ENCODE peak calls at places on chromosome 10, in five cellular contexts. One of them, this sample, is unnamed.
A peak's percentile ranks its signal among the peaks of the same experiment; 100 is the strongest.

GRCh38 chr10:9219860-9220259 is 1165.4 kb downstream of the GATA3 start:
- DNase-seq in OCI-LY7: no peak
- DNase-seq in NT2/D1: no peak
- DNase-seq in left ventricle myocardium inferior: no peak
- DNase-seq in HL-60: no peak
- DNase-seq in this sample: no peak

GRCh38 chr10:131035779-131036178 is 275.7 kb downstream of the TCERG1L start:
- DNase-seq in NT2/D1: no peak
- DNase-seq in HL-60: no peak
- DNase-seq in OCI-LY7: no peak
- DNase-seq in left ventricle myocardium inferior: no peak
- DNase-seq in this sample: no peak

GRCh38 chr10:50567384-50567783 is 56.4 kb downstream of the SGMS1 start:
- DNase-seq in left ventricle myocardium inferior: no peak
- DNase-seq in NT2/D1: no peak
- DNase-seq in HL-60: no peak
- DNase-seq in OCI-LY7: no peak
- DNase-seq in this sample: no peak

GRCh38 chr10:3424102-3424803 is 251.7 kb upstream of the PITRM1 start:
- DNase-seq in NT2/D1: no peak
- DNase-seq in HL-60: no peak
- DNase-seq in OCI-LY7: no peak
- DNase-seq in left ventricle myocardium inferior: peak; percentile 75
- DNase-seq in this sample: no peak

GRCh38 chr10:1420663-1421362 is 316.5 kb downstream of the ADARB2 start:
- DNase-seq in HL-60: peak; percentile 11
- DNase-seq in NT2/D1: peak; percentile 60
- DNase-seq in OCI-LY7: peak; percentile 91
- DNase-seq in left ventricle myocardium inferior: no peak
- DNase-seq in this sample: no peak

GRCh38 chr10:120422459-120422858 is 34.6 kb upstream of the PLPP4 start:
- DNase-seq in NT2/D1: no peak
- DNase-seq in OCI-LY7: no peak
- DNase-seq in left ventricle myocardium inferior: no peak
- DNase-seq in HL-60: no peak
- DNase-seq in this sample: peak; percentile 86

GRCh38 chr10:26485150-26485941 is 47.2 kb downstream of the APBB1IP start:
- DNase-seq in left ventricle myocardium inferior: no peak
- DNase-seq in NT2/D1: no peak
- DNase-seq in HL-60: no peak
- DNase-seq in OCI-LY7: no peak
- DNase-seq in this sample: no peak

GRCh38 chr10:30857803-30858202 is 173.9 kb downstream of the ZNF438 start:
- DNase-seq in left ventricle myocardium inferior: peak; percentile 77
- DNase-seq in OCI-LY7: no peak
- DNase-seq in HL-60: peak; percentile 89
- DNase-seq in NT2/D1: no peak
- DNase-seq in this sample: no peak

GRCh38 chr10:71616817-71617654 is 102.5 kb downstream of the C10orf105 start:
- DNase-seq in left ventricle myocardium inferior: no peak
- DNase-seq in OCI-LY7: no peak
- DNase-seq in HL-60: no peak
- DNase-seq in NT2/D1: no peak
- DNase-seq in this sample: no peak

GRCh38 chr10:107894521-107894920 is 730.0 kb upstream of the SORCS1 start:
- DNase-seq in NT2/D1: no peak
- DNase-seq in OCI-LY7: no peak
- DNase-seq in left ventricle myocardium inferior: no peak
- DNase-seq in HL-60: no peak
- DNase-seq in this sample: no peak

GRCh38 chr10:118992496-118992895 is 37.0 kb upstream of the NANOS1 start:
- DNase-seq in left ventricle myocardium inferior: no peak
- DNase-seq in HL-60: no peak
- DNase-seq in NT2/D1: no peak
- DNase-seq in OCI-LY7: no peak
- DNase-seq in this sample: no peak

GRCh38 chr10:78248651-78249464 is 215.2 kb downstream of the RPS24 start:
- DNase-seq in NT2/D1: no peak
- DNase-seq in left ventricle myocardium inferior: no peak
- DNase-seq in HL-60: no peak
- DNase-seq in OCI-LY7: no peak
- DNase-seq in this sample: peak; percentile 96

DNA sequence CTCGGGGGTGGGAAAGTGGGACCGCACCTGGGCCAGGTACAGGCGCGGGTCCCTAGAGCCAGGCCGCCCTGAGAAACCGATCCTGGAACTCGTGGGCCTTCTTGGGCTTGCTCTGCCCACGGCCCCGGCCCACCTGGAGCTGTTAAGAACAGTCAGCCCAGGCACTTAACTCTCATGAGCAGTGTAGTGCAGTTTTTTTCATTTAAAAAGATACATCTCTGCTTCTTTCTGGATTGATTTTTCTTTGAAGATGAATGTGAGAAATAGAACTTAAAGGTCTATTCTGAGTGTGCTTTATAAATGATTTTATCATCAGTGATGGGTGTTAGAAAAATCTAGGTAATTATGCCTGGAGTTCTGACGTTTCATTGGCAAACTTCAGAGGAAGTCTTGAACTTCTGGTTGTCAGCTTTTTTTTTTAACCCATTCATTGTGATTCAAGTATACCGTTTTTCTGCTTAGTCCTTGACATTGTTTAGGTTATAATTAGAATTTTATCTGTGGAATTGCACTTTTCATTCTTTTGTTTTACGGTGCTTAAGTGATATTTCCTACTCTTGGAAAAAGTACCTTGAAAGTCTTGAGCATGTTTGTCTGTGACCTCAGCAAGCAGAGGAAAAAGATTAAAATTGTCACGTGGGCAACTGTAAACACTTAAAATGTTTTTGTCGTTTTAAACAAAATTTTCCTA is 845 bp downstream of the CDK1 start:
- DNase-seq in left ventricle myocardium inferior: no peak
- DNase-seq in NT2/D1: no peak
- DNase-seq in HL-60: no peak
- DNase-seq in OCI-LY7: peak; percentile 50
- DNase-seq in this sample: no peak
- H3K4me3 ChIP-seq in left ventricle myocardium inferior: peak overlapping the region; percentile 79
- H3K4me3 ChIP-seq in NT2/D1: peak overlapping the region; percentile 74
- H3K4me3 ChIP-seq in HL-60: peak overlapping the region; percentile 90
- H3K4me3 ChIP-seq in OCI-LY7: peak overlapping the region; percentile 89
- H3K4me3 ChIP-seq in this sample: peak overlapping the region; percentile 69

GRCh38 chr10:35127289-35127891 is 744 bp downstream of the CREM start:
- DNase-seq in NT2/D1: peak; percentile 2
- DNase-seq in HL-60: peak; percentile 12
- DNase-seq in OCI-LY7: peak; percentile 40
- DNase-seq in left ventricle myocardium inferior: peak; percentile 61
- DNase-seq in this sample: no peak

GRCh38 chr10:35132727-35133126 is 6.1 kb downstream of the CREM start:
- DNase-seq in OCI-LY7: no peak
- DNase-seq in left ventricle myocardium inferior: no peak
- DNase-seq in HL-60: no peak
- DNase-seq in NT2/D1: no peak
- DNase-seq in this sample: no peak

GRCh38 chr10:35129185-35129674 is 2.6 kb downstream of the CREM start:
- DNase-seq in HL-60: no peak
- DNase-seq in NT2/D1: no peak
- DNase-seq in OCI-LY7: no peak
- DNase-seq in left ventricle myocardium inferior: no peak
- DNase-seq in this sample: no peak

GRCh38 chr10:35133586-35133985 is 6.9 kb downstream of the CREM start:
- DNase-seq in OCI-LY7: no peak
- DNase-seq in HL-60: no peak
- DNase-seq in NT2/D1: no peak
- DNase-seq in left ventricle myocardium inferior: no peak
- DNase-seq in this sample: no peak

GRCh38 chr10:35130588-35131146 is 4.0 kb downstream of the CREM start:
- DNase-seq in NT2/D1: no peak
- DNase-seq in left ventricle myocardium inferior: no peak
- DNase-seq in HL-60: no peak
- DNase-seq in OCI-LY7: peak; percentile 19
- DNase-seq in this sample: no peak
- H3K4me3 ChIP-seq in NT2/D1: no peak overlapping the region
- H3K4me3 ChIP-seq in left ventricle myocardium inferior: no peak overlapping the region
- H3K4me3 ChIP-seq in HL-60: no peak overlapping the region
- H3K4me3 ChIP-seq in OCI-LY7: peak overlapping the region; percentile 16
- H3K4me3 ChIP-seq in this sample: no peak overlapping the region

GRCh38 chr10:36030516-36030915 is 388.4 kb upstream of the FZD8 start:
- DNase-seq in HL-60: no peak
- DNase-seq in NT2/D1: no peak
- DNase-seq in left ventricle myocardium inferior: no peak
- DNase-seq in OCI-LY7: no peak
- DNase-seq in this sample: peak; percentile 55
- H3K4me3 ChIP-seq in HL-60: no peak overlapping the region
- H3K4me3 ChIP-seq in NT2/D1: no peak overlapping the region
- H3K4me3 ChIP-seq in left ventricle myocardium inferior: no peak overlapping the region
- H3K4me3 ChIP-seq in OCI-LY7: no peak overlapping the region
- H3K4me3 ChIP-seq in this sample: no peak overlapping the region

GRCh38 chr10:88990528-88991160 is at the start of gene FAS:
- DNase-seq in NT2/D1: no peak
- DNase-seq in OCI-LY7: peak; percentile 82
- DNase-seq in HL-60: peak; percentile 72
- DNase-seq in left ventricle myocardium inferior: peak; percentile 76
- DNase-seq in this sample: no peak

GRCh38 chr10:88991161-88991899 is 732 bp downstream of the FAS start:
- DNase-seq in OCI-LY7: peak; percentile 64
- DNase-seq in HL-60: no peak
- DNase-seq in NT2/D1: no peak
- DNase-seq in left ventricle myocardium inferior: peak; percentile 83
- DNase-seq in this sample: peak; percentile 52

GRCh38 chr10:88987840-88988239 is 2.8 kb upstream of the FAS start:
- DNase-seq in OCI-LY7: no peak
- DNase-seq in NT2/D1: no peak
- DNase-seq in HL-60: no peak
- DNase-seq in left ventricle myocardium inferior: no peak
- DNase-seq in this sample: no peak

GRCh38 chr10:88989824-88990527 is 622 bp upstream of the FAS start:
- DNase-seq in left ventricle myocardium inferior: no peak
- DNase-seq in OCI-LY7: no peak
- DNase-seq in HL-60: no peak
- DNase-seq in NT2/D1: no peak
- DNase-seq in this sample: peak; percentile 67

DNA sequence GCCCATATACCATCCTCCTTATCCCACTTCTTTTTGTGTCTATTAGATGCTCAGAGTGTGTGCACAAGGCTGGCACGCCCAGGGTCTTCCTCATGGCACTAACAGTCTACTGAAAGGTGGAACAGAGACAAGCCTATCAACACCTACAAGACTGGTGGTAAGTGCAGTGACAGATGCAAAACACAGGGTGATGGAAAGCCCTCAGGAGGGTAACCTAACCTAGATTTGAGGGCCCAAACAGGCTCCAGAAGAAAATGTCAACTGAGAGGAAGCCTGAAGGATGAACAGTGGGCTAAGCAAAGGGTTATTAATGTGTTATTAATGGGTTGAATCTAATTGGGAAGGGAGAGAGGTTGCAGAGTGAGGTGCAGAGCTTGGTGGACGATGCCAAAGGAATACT is 1.2 kb upstream of the FAS start:
- DNase-seq in HL-60: no peak
- DNase-seq in NT2/D1: no peak
- DNase-seq in left ventricle myocardium inferior: no peak
- DNase-seq in OCI-LY7: peak; percentile 35
- DNase-seq in this sample: no peak
- H3K4me3 ChIP-seq in HL-60: no peak overlapping the region
- H3K4me3 ChIP-seq in NT2/D1: no peak overlapping the region
- H3K4me3 ChIP-seq in left ventricle myocardium inferior: peak overlapping the region; percentile 86
- H3K4me3 ChIP-seq in OCI-LY7: peak overlapping the region; percentile 84
- H3K4me3 ChIP-seq in this sample: peak overlapping the region; percentile 79

This sample was measured in astrocyte of the cerebellum.